ENCODE peak calls at places on chromosomes 3 and 15, in four cellular contexts. S, B, T and P are unnamed samples.

GRCh38 chr15:23690450-23690852 is 3.3 kb upstream of the NDN start:
- DNase-seq in T (peak), S (peak), B (peak), P (no peak)

GRCh38 chr3:169542347-169542751 is 121.2 kb downstream of the MECOM start:
- DNase-seq in T (no peak), S (no peak), B (no peak), P (no peak)

GRCh38 chr3:142596726-142597088 is 514 bp downstream of the PLS1 start:
- DNase-seq in T (no peak), B (no peak), S (no peak), P (no peak)

GRCh38 chr3:184599143-184599542 is 37.6 kb downstream of the EPHB3 start:
- DNase-seq in B (no peak), S (no peak), T (no peak), P (no peak)

GRCh38 chr3:184354121-184354728 is 7.2 kb downstream of the CLCN2 start:
- DNase-seq in T (peak), B (no peak), S (peak), P (no peak)

GRCh38 chr3:167882057-167882667 is 146.6 kb downstream of the SERPINI1 start:
- DNase-seq in T (no peak), B (no peak), S (no peak), P (no peak)

GRCh38 chr15:48974865-48975264 is 11.1 kb upstream of the SHC4 start:
- DNase-seq in S (no peak), B (no peak), T (no peak), P (no peak)

GRCh38 chr15:40878785-40879184 is 4.8 kb upstream of the RHOV start:
- DNase-seq in B (no peak), S (no peak), T (no peak), P (no peak)

GRCh38 chr3:71930056-71930991 is 145.4 kb upstream of the PROK2 start:
- DNase-seq in B (no peak), S (peak), T (no peak), P (no peak)

GRCh38 chr15:42494998-42495360 is 455 bp upstream of the SNAP23 start:
- DNase-seq in S (peak), T (peak), B (no peak), P (peak)

GRCh38 chr3:125052671-125053303 is 3.0 kb downstream of the HEG1 start:
- DNase-seq in S (peak), T (no peak), B (no peak), P (no peak)

GRCh38 chr3:122572940-122573412 is 4.5 kb upstream of the PARP15 start:
- DNase-seq in T (no peak), B (peak), S (no peak), P (no peak)

GRCh38 chr3:124431585-124431984 is 298.7 kb upstream of the UMPS start:
- DNase-seq in S (no peak), B (no peak), T (no peak), P (no peak)

GRCh38 chr3:29426302-29427226 is 145.7 kb downstream of the RBMS3 start:
- DNase-seq in T (no peak), B (no peak), S (no peak), P (no peak)

GRCh38 chr15:98139337-98139736 is 178.8 kb downstream of the ARRDC4 start:
- DNase-seq in S (no peak), T (no peak), B (no peak), P (no peak)

GRCh38 chr15:55587321-55588069 is 650 bp downstream of the PYGO1 start:
- DNase-seq in T (peak), B (peak), S (peak), P (no peak)

GRCh38 chr3:175308105-175308504 is 449.0 kb downstream of the NAALADL2 start:
- DNase-seq in B (no peak), T (no peak), S (no peak), P (no peak)

GRCh38 chr3:51894939-51895338 is 8.2 kb downstream of the IQCF1 start:
- DNase-seq in B (no peak), S (no peak), T (no peak), P (no peak)

GRCh38 chr15:50549326-50549725 is 2.9 kb upstream of the USP50 start:
- DNase-seq in T (no peak), S (no peak), B (no peak), P (no peak)

GRCh38 chr3:43153189-43154083 is 47.6 kb upstream of the POMGNT2 start:
- DNase-seq in B (peak), T (peak), S (peak), P (peak)

GRCh38 chr3:121736112-121736511 is 13.4 kb downstream of the GOLGB1 start:
- DNase-seq in B (no peak), S (no peak), T (no peak), P (no peak)

GRCh38 chr3:53043738-53044137 is 2.1 kb downstream of the SFMBT1 start:
- DNase-seq in S (no peak), B (no peak), T (no peak), P (no peak)

GRCh38 chr3:53044371-53045106 is 1.3 kb downstream of the SFMBT1 start:
- DNase-seq in T (peak), B (peak), S (peak), P (no peak)

GRCh38 chr3:53045784-53046170 is at the start of gene SFMBT1:
- DNase-seq in T (peak), S (peak), B (peak), P (peak)

GRCh38 chr3:53046171-53047170 is 598 bp upstream of the SFMBT1 start:
- DNase-seq in T (peak), S (peak), B (peak), P (peak)

GRCh38 chr3:53045107-53045783 is 628 bp downstream of the SFMBT1 start:
- DNase-seq in B (peak), S (peak), T (peak), P (no peak)
- TF ChIP-seq POLR2A in B (no peak), S (peak), T (no peak), P (no peak)

DNA sequence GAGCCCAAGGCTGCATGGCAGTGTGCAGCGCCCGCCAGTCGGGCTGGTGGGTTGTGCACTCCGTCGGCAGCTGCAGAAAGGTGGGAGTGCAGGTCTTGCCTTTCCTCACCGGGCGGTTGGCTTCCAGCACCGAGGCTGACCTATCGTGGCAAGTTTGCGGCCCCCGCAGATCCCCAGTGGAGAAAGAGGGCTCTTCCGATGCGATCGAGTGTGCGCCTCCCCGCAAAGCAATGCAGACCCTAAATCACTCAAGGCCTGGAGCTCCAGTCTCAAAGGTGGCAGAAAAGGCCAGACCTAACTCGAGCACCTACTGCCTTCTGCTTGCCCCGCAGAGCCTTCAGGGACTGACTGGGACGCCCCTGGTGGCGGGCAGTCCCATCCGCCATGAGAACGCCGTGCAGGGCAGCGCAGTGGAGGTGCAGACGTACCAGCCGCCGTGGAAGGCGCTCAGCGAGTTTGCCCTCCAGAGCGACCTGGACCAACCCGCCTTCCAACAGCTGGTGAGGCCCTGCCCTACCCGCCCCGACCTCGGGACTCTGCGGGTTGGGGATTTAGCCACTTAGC is 4.3 kb downstream of the ISL2 start:
- DNase-seq in B (no peak), S (no peak), T (peak), P (no peak)
- TF ChIP-seq CTCF in B (no peak), S (peak), T (no peak), P (no peak)

DNA sequence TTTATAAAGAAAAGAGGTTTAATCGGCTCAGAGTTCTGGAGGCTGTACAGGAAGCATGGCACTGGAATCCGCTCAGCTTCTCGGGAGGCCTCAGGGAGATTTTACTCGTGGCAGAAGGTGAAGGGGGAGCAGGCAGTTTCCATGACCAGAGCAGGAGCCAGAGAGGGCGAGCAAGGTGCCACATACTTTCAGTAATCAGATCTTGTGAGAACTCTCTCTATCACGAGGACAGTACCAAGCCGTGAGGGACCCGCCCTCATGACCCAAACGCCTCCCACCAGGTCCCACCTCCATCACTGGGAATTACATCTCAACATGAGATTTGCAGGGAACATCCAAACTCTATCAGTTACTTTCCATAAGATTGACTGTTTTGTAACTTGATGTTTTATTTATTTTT is 70.7 kb upstream of the SYN2 start:
- DNase-seq in B (no peak), T (no peak), S (no peak), P (no peak)
- TF ChIP-seq POLR2A in B (no peak), T (no peak), S (no peak), P (no peak)

DNA sequence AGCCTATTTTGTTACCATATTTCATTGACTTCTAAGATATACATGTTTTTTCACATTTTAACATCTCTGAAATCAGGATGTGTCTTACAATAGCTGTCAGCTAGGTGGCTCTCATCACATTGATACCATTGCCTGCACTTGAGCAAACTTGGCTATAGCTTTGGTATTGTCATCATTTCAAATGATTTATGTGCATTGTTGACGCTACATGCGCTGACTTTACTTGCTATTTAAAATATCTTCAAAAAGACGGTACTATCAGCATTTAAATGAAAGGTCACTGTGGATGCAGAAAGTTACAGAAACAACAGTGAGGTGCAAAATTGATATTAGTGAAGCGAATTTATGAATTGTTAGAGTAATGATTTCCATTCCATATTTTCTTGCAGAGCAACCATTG is 54.0 kb upstream of the ABHD2 start:
- DNase-seq in B (no peak), S (no peak), T (no peak), P (no peak)
- TF ChIP-seq CTCF in B (no peak), S (peak), T (no peak), P (no peak)

DNA sequence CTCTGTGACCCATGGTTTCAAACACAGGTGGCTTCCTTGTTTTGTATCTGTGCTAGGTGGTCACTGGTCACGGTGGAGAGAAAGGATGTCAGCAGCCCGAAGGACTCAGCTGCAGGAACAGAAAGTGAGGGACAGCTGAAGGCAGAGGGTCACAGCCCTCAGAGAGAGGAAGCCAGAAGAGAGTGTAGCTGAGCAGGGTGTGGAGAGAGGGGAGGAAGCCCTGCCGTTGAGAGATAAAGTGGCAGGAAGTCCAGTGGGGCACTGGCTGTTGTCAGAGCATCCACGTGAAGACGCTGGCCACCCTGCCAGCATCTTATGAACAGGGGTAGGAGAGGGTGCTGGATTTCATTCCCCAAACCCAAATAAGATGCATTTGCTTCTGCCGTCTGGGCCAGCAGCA is 36.9 kb downstream of the LIMD1 start:
- DNase-seq in S (no peak), T (no peak), B (no peak), P (no peak)
- TF ChIP-seq POLR2A in S (no peak), T (no peak), B (no peak), P (no peak)

GRCh38 chr3:8500966-8501365 is 657 bp upstream of the LMCD1 start:
- DNase-seq in S (no peak), T (no peak), B (no peak), P (no peak)

GRCh38 chr3:8501388-8502131 is at the start of gene LMCD1:
- DNase-seq in B (peak), S (peak), T (peak), P (peak)

GRCh38 chr3:8499181-8499611 is 2.4 kb upstream of the LMCD1 start:
- DNase-seq in B (no peak), S (no peak), T (no peak), P (no peak)

GRCh38 chr3:8497582-8497981 is 4.0 kb upstream of the LMCD1 start:
- DNase-seq in S (no peak), B (no peak), T (no peak), P (no peak)

DNA sequence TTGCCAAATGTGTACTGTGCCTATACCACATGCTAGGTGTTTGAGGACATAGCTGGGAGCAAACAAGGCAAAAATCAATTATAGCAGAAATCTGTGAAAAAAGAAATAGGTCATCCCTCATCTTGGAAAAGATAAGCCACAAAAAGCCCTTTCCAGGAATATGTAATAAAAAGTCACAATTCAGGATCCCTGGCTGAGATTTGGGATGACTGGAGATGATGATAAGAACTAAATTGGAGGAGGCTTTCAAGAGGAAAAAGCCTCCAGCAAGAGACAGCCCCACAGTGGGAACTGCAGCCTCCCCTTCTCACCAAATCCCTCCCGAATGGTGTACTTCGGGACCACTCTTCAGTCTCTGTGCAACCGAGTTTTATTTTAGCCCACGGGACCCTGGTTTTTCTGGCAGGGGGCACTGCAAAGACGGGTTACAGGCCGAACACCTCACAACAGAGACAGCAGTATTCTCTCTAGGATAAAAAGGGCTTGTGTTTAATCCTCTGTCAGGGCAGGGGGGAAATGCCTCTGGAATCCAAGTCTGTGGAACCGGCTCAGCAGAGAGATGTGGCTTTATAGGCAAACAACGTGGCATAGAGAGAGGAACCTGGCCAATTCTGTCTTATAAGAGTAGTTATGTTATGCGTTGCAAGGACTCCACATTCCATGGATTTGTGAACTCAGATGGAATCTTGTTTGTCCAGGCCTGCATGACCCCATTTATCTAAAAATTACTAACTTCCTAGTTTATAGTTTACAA is 1.2 kb upstream of the LMCD1 start:
- DNase-seq in T (no peak), B (peak), S (no peak), P (no peak)
- TF ChIP-seq CTCF in T (no peak), B (no peak), S (no peak), P (no peak)

GRCh38 chr15:85690546-85691226 is 104.0 kb downstream of the KLHL25 start:
- DNase-seq in S (no peak), T (no peak), B (no peak), P (no peak)
- TF ChIP-seq POLR2A in S (no peak), T (peak), B (no peak), P (no peak)

GRCh38 chr3:161271646-161272045 is 50.5 kb downstream of the NMD3 start:
- DNase-seq in B (no peak), T (no peak), S (no peak), P (no peak)

GRCh38 chr3:161274691-161275298 is 53.7 kb downstream of the NMD3 start:
- DNase-seq in T (peak), S (no peak), B (no peak), P (no peak)

GRCh38 chr3:161275919-161276318 is 54.8 kb downstream of the NMD3 start:
- DNase-seq in S (no peak), B (no peak), T (peak), P (no peak)

GRCh38 chr3:161272524-161272923 is 51.4 kb downstream of the NMD3 start:
- DNase-seq in S (no peak), B (no peak), T (no peak), P (no peak)

DNA sequence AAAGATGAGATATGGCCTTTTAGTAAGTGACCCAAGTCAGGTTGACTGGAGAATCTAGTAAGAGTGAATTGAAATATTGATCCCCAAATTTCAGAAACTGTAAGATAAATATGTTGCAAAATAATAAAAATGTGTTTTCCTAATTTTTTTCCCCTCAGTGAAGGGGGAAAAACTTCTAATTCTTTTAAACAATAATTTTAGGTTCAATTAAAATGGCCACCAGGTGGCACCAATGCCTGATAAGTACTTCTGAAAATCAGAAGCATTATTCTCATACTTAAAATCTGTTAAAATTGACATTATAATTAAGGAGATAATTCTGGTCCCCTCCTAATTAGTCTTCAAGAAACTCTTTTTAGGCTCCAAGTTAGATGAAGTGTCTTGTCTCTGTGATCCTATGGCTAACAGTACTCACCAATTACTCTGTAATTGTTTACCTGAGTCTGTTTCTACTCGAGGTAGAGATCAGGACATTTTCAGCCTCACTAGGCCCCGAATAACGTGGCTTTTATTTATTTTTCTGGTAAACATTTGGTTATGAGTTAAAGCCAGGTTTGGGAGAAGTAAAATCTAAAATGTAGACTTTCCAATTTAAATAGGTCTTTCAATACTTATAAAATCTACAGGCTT is 52.6 kb downstream of the NMD3 start:
- DNase-seq in S (no peak), T (no peak), B (no peak), P (no peak)
- TF ChIP-seq CTCF in S (peak), T (peak), B (no peak), P (no peak)